ENCODE peak calls at places on chromosomes 4 and X, in four cellular contexts. I is activated CD4-positive, CD25-positive, alpha-beta regulatory T cell treated with anti-CD3 and anti-CD28 coated beads, Interleukin-2, amount 50 U/mL, for 72 hours; X is ecto neural progenitor cell; C is activated CD4-positive, alpha-beta T cell treated with anti-CD3 and anti-CD28 coated beads, Interleukin-2, amount 50 U/mL, for 4 hours. J is an unnamed sample.

GRCh38 chrX:154727418-154728323 is 23.2 kb downstream of the GAB3 start:
- DNase-seq in C (no peak), X (no peak), I (no peak), J (no peak)

GRCh38 chr4:136768925-136769275 is 763.4 kb downstream of the PCDH18 start:
- DNase-seq in X (peak; percentile 48), C (no peak), I (no peak), J (no peak)

GRCh38 chr4:81490761-81491160 is 19.1 kb upstream of the RASGEF1B start:
- DNase-seq in C (no peak), X (no peak), I (no peak), J (no peak)

GRCh38 chrX:132219343-132219768 is at the start of gene RAP2C:
- DNase-seq in I (peak; percentile 40), C (peak; percentile 48), X (peak; percentile 70), J (peak; percentile 53)

GRCh38 chrX:30580641-30581040 is 3.1 kb upstream of the TASL start:
- DNase-seq in C (no peak), I (no peak), X (no peak), J (no peak)

GRCh38 chr4:136283973-136284372 is 1248.3 kb downstream of the PCDH18 start:
- DNase-seq in X (no peak), I (no peak), C (no peak), J (no peak)

GRCh38 chr4:147425019-147425418 is 55.9 kb upstream of the EDNRA start:
- DNase-seq in X (no peak), I (no peak), C (no peak), J (no peak)

GRCh38 chr4:166680801-166681200 is 553.5 kb downstream of the SPOCK3 start:
- DNase-seq in I (no peak), C (no peak), X (no peak), J (no peak)

GRCh38 chr4:123995939-123996338 is 599.3 kb downstream of the SPRY1 start:
- DNase-seq in C (no peak), X (no peak), I (no peak), J (no peak)